ENCODE peak calls at places on chromosomes 3 and 15, in six cellular contexts. One of them, this sample, is unnamed.

GRCh38 chr3:171994646-171995441 is 44.5 kb upstream of the FNDC3B start:
- DNase-seq in colonic mucosa: no peak
- DNase-seq in uterus: no peak
- DNase-seq in ovary: no peak
- DNase-seq in neural progenitor cell: no peak
- DNase-seq in fibroblast of villous mesenchyme: peak; percentile 97
- DNase-seq in this sample: peak; percentile 87

GRCh38 chr3:118972974-118973373 is 61.7 kb downstream of the IGSF11 start:
- DNase-seq in colonic mucosa: no peak
- DNase-seq in uterus: no peak
- DNase-seq in ovary: no peak
- DNase-seq in neural progenitor cell: no peak
- DNase-seq in fibroblast of villous mesenchyme: no peak
- DNase-seq in this sample: no peak

GRCh38 chr15:77959094-77959879 is 118.2 kb downstream of the TBC1D2B start:
- DNase-seq in colonic mucosa: peak; percentile 90
- DNase-seq in uterus: peak; percentile 82
- DNase-seq in ovary: peak; percentile 87
- DNase-seq in neural progenitor cell: peak; percentile 80
- DNase-seq in fibroblast of villous mesenchyme: peak; percentile 65
- DNase-seq in this sample: peak; percentile 64

GRCh38 chr3:46293991-46294833 is 52.0 kb downstream of the CCR3 start:
- DNase-seq in colonic mucosa: no peak
- DNase-seq in uterus: no peak
- DNase-seq in ovary: no peak
- DNase-seq in neural progenitor cell: no peak
- DNase-seq in fibroblast of villous mesenchyme: no peak
- DNase-seq in this sample: no peak

GRCh38 chr3:35639251-35640185 is at the start of gene ARPP21:
- DNase-seq in colonic mucosa: no peak
- DNase-seq in uterus: no peak
- DNase-seq in ovary: no peak
- DNase-seq in neural progenitor cell: peak; percentile 70
- DNase-seq in fibroblast of villous mesenchyme: no peak
- DNase-seq in this sample: peak; percentile 22

GRCh38 chr3:113753376-113753985 is 6.6 kb downstream of the ATP6V1A start:
- DNase-seq in colonic mucosa: no peak
- DNase-seq in uterus: no peak
- DNase-seq in ovary: no peak
- DNase-seq in neural progenitor cell: peak; percentile 57
- DNase-seq in fibroblast of villous mesenchyme: no peak
- DNase-seq in this sample: no peak

GRCh38 chr3:32216172-32216783 is 22.2 kb upstream of the CMTM8 start:
- DNase-seq in colonic mucosa: peak; percentile 68
- DNase-seq in uterus: no peak
- DNase-seq in ovary: no peak
- DNase-seq in neural progenitor cell: no peak
- DNase-seq in fibroblast of villous mesenchyme: no peak
- DNase-seq in this sample: no peak

GRCh38 chr15:74823324-74823723 is 3.1 kb upstream of the CPLX3 start:
- DNase-seq in colonic mucosa: no peak
- DNase-seq in uterus: no peak
- DNase-seq in ovary: no peak
- DNase-seq in neural progenitor cell: no peak
- DNase-seq in fibroblast of villous mesenchyme: no peak
- DNase-seq in this sample: no peak

GRCh38 chr15:65730560-65731172 is 61.4 kb downstream of the DENND4A start:
- DNase-seq in colonic mucosa: no peak
- DNase-seq in uterus: no peak
- DNase-seq in ovary: no peak
- DNase-seq in neural progenitor cell: no peak
- DNase-seq in fibroblast of villous mesenchyme: peak; percentile 43
- DNase-seq in this sample: peak; percentile 62

GRCh38 chr3:69290006-69290405 is 95.9 kb downstream of the FRMD4B start:
- DNase-seq in colonic mucosa: no peak
- DNase-seq in uterus: no peak
- DNase-seq in ovary: no peak
- DNase-seq in neural progenitor cell: no peak
- DNase-seq in fibroblast of villous mesenchyme: no peak
- DNase-seq in this sample: no peak

GRCh38 chr3:152243301-152243711 is 25.4 kb upstream of the MBNL1 start:
- DNase-seq in colonic mucosa: no peak
- DNase-seq in uterus: no peak
- DNase-seq in ovary: no peak
- DNase-seq in neural progenitor cell: no peak
- DNase-seq in fibroblast of villous mesenchyme: no peak
- DNase-seq in this sample: no peak

GRCh38 chr3:72055436-72055835 is 270.5 kb upstream of the PROK2 start:
- DNase-seq in colonic mucosa: no peak
- DNase-seq in uterus: no peak
- DNase-seq in ovary: no peak
- DNase-seq in neural progenitor cell: no peak
- DNase-seq in fibroblast of villous mesenchyme: no peak
- DNase-seq in this sample: no peak

GRCh38 chr3:72058493-72059081 is 273.6 kb upstream of the PROK2 start:
- DNase-seq in colonic mucosa: no peak
- DNase-seq in uterus: no peak
- DNase-seq in ovary: no peak
- DNase-seq in neural progenitor cell: no peak
- DNase-seq in fibroblast of villous mesenchyme: no peak
- DNase-seq in this sample: no peak

GRCh38 chr3:72062017-72062416 is 277.1 kb upstream of the PROK2 start:
- DNase-seq in colonic mucosa: no peak
- DNase-seq in uterus: no peak
- DNase-seq in ovary: no peak
- DNase-seq in neural progenitor cell: no peak
- DNase-seq in fibroblast of villous mesenchyme: no peak
- DNase-seq in this sample: no peak

GRCh38 chr3:72065236-72065635 is 280.3 kb upstream of the PROK2 start:
- DNase-seq in colonic mucosa: no peak
- DNase-seq in uterus: no peak
- DNase-seq in ovary: no peak
- DNase-seq in neural progenitor cell: no peak
- DNase-seq in fibroblast of villous mesenchyme: no peak
- DNase-seq in this sample: no peak

GRCh38 chr3:72060447-72061034 is 275.6 kb upstream of the PROK2 start:
- DNase-seq in colonic mucosa: no peak
- DNase-seq in uterus: no peak
- DNase-seq in ovary: no peak
- DNase-seq in neural progenitor cell: no peak
- DNase-seq in fibroblast of villous mesenchyme: no peak
- DNase-seq in this sample: no peak
- TF ChIP-seq CTCF in colonic mucosa: no peak
- TF ChIP-seq CTCF in uterus: no peak
- TF ChIP-seq CTCF in ovary: no peak
- TF ChIP-seq CTCF in neural progenitor cell: no peak
- TF ChIP-seq CTCF in fibroblast of villous mesenchyme: no peak
- TF ChIP-seq CTCF in this sample: no peak

GRCh38 chr15:64045774-64046346 is 425 bp downstream of the DAPK2 start:
- DNase-seq in colonic mucosa: peak; percentile 46
- DNase-seq in uterus: peak; percentile 28
- DNase-seq in ovary: peak; percentile 48
- DNase-seq in neural progenitor cell: no peak
- DNase-seq in fibroblast of villous mesenchyme: no peak
- DNase-seq in this sample: no peak

GRCh38 chr15:64045106-64045435 is 1.2 kb downstream of the DAPK2 start:
- DNase-seq in colonic mucosa: no peak
- DNase-seq in uterus: no peak
- DNase-seq in ovary: no peak
- DNase-seq in neural progenitor cell: no peak
- DNase-seq in fibroblast of villous mesenchyme: no peak
- DNase-seq in this sample: no peak

GRCh38 chr15:64046347-64047153 is at the start of gene DAPK2:
- DNase-seq in colonic mucosa: peak; percentile 78
- DNase-seq in uterus: peak; percentile 66
- DNase-seq in ovary: peak; percentile 77
- DNase-seq in neural progenitor cell: peak; percentile 89
- DNase-seq in fibroblast of villous mesenchyme: peak; percentile 42
- DNase-seq in this sample: peak; percentile 49

GRCh38 chr15:64048766-64049165 is 2.5 kb upstream of the DAPK2 start:
- DNase-seq in colonic mucosa: no peak
- DNase-seq in uterus: no peak
- DNase-seq in ovary: no peak
- DNase-seq in neural progenitor cell: no peak
- DNase-seq in fibroblast of villous mesenchyme: no peak
- DNase-seq in this sample: no peak

DNA sequence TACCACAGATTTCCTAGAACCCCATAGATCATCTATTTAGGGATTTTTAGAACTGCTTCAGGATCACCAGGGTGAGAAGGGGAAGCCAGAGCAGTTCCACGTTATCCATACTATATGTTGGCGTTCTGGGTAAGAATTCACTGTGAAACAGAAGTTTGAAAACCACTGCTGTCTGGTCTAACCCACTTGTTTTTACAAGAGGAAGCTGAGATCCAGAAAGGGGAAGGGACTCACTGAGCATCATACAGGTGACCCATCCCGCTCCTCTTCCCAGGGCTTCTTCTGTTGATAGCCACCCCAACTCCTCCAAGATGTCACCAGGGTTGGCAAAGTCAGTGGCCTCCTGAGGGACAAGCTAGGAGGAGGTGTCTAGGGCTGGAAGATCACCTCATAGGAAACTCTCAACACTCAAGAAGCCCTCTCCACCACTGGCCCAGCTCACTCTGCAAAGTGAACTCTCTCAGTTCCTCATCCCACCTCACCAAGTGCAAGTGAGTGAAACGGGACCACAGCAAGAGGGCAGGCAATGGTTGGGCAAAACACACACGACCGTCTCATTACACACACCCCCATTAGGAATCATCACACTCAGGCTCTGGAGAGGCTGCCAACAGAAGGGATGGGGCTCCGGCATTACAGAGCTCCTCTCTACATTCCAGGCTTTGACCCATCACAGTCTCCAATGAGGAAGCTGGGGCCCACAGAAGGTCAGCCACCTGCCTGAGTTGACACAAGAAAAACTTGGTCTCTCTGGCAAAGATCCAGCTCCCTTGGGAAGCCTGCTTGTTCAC is 1.8 kb downstream of the DAPK2 start:
- DNase-seq in colonic mucosa: peak; percentile 30
- DNase-seq in uterus: no peak
- DNase-seq in ovary: no peak
- DNase-seq in neural progenitor cell: no peak
- DNase-seq in fibroblast of villous mesenchyme: no peak
- DNase-seq in this sample: no peak
- H3K4me3 ChIP-seq in colonic mucosa: peak overlapping the region; percentile 66
- H3K4me3 ChIP-seq in uterus: no peak overlapping the region
- H3K4me3 ChIP-seq in ovary: no peak overlapping the region
- H3K4me3 ChIP-seq in neural progenitor cell: no peak overlapping the region
- H3K4me3 ChIP-seq in fibroblast of villous mesenchyme: no peak overlapping the region
- H3K4me3 ChIP-seq in this sample: no peak overlapping the region

GRCh38 chr3:135874035-135874434 is 91.5 kb upstream of the PPP2R3A start:
- DNase-seq in colonic mucosa: no peak
- DNase-seq in uterus: no peak
- DNase-seq in ovary: no peak
- DNase-seq in neural progenitor cell: no peak
- DNase-seq in fibroblast of villous mesenchyme: no peak
- DNase-seq in this sample: no peak
- TF ChIP-seq CTCF in colonic mucosa: no peak
- TF ChIP-seq CTCF in uterus: no peak
- TF ChIP-seq CTCF in ovary: no peak
- TF ChIP-seq CTCF in neural progenitor cell: no peak
- TF ChIP-seq CTCF in fibroblast of villous mesenchyme: no peak
- TF ChIP-seq CTCF in this sample: no peak

GRCh38 chr3:15551902-15552301 is 30.4 kb upstream of the COLQ start:
- DNase-seq in colonic mucosa: no peak
- DNase-seq in uterus: no peak
- DNase-seq in ovary: no peak
- DNase-seq in neural progenitor cell: no peak
- DNase-seq in fibroblast of villous mesenchyme: no peak
- DNase-seq in this sample: no peak

GRCh38 chr3:15553749-15554148 is 32.2 kb upstream of the COLQ start:
- DNase-seq in colonic mucosa: no peak
- DNase-seq in uterus: no peak
- DNase-seq in ovary: no peak
- DNase-seq in neural progenitor cell: no peak
- DNase-seq in fibroblast of villous mesenchyme: no peak
- DNase-seq in this sample: no peak

GRCh38 chr3:15557511-15557946 is 36.0 kb upstream of the COLQ start:
- DNase-seq in colonic mucosa: peak; percentile 72
- DNase-seq in uterus: peak; percentile 18
- DNase-seq in ovary: peak; percentile 37
- DNase-seq in neural progenitor cell: peak; percentile 57
- DNase-seq in fibroblast of villous mesenchyme: peak; percentile 67
- DNase-seq in this sample: peak; percentile 75

GRCh38 chr3:15558581-15558980 is 37.1 kb upstream of the COLQ start:
- DNase-seq in colonic mucosa: no peak
- DNase-seq in uterus: no peak
- DNase-seq in ovary: no peak
- DNase-seq in neural progenitor cell: no peak
- DNase-seq in fibroblast of villous mesenchyme: no peak
- DNase-seq in this sample: no peak

DNA sequence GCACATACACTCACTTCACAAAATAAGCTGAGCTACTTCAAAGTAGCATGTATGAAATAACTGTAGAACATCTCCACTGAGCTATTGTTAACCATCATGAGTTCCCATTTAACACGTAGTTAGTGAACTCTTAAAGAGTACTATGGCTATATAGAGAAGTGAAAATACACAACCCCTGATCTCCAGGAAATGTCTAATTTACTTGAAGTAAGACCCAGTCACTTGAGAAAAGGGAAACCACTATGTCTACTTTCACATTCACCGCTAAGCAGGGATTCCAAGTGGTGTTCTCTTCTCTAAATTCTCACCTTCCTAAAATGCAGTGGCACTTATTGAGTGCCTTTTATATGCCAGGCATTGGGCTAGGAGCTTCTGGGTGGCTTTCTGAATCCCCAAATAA is 35.0 kb upstream of the COLQ start:
- DNase-seq in colonic mucosa: no peak
- DNase-seq in uterus: no peak
- DNase-seq in ovary: no peak
- DNase-seq in neural progenitor cell: no peak
- DNase-seq in fibroblast of villous mesenchyme: no peak
- DNase-seq in this sample: no peak
- H3K4me3 ChIP-seq in colonic mucosa: no peak overlapping the region
- H3K4me3 ChIP-seq in uterus: no peak overlapping the region
- H3K4me3 ChIP-seq in ovary: no peak overlapping the region
- H3K4me3 ChIP-seq in neural progenitor cell: no peak overlapping the region
- H3K4me3 ChIP-seq in fibroblast of villous mesenchyme: no peak overlapping the region
- H3K4me3 ChIP-seq in this sample: no peak overlapping the region